ENCODE peak calls at places on chromosomes 6 and 20, in seven cellular contexts. S is iPS-NIHi11; L is CD4-positive, alpha-beta memory T cell; Q is activated B cell treated with CpG ODN at 0.5 μM for 24 hours; V is amniotic stem cell; I is effector CD4-positive, alpha-beta T cell; Z is right cardiac atrium. M is an unnamed sample.

GRCh38 chr6:145656128-145656527 is 79.2 kb downstream of the EPM2A start:
- DNase-seq in S (no peak), L (no peak), Q (no peak), V (no peak), I (no peak), Z (peak), M (no peak)

GRCh38 chr6:13194852-13195251 is 133.5 kb downstream of the TBC1D7 start:
- DNase-seq in S (peak), L (no peak), Q (peak), V (no peak), I (no peak), Z (peak), M (peak)

GRCh38 chr6:111038534-111039252 is 48.6 kb upstream of the SLC16A10 start:
- DNase-seq in S (no peak), L (no peak), Q (no peak), V (no peak), I (no peak), Z (no peak), M (no peak)

GRCh38 chr20:23139524-23139923 is 53.4 kb upstream of the CD93 start:
- DNase-seq in S (no peak), L (no peak), Q (no peak), V (no peak), I (no peak), Z (no peak), M (peak)

GRCh38 chr20:4069741-4070140 is 54.4 kb upstream of the RNF24 start:
- DNase-seq in S (no peak), L (no peak), Q (no peak), V (no peak), I (no peak), Z (no peak), M (no peak)

GRCh38 chr6:11938285-11938890 is 73.7 kb upstream of the HIVEP1 start:
- DNase-seq in S (peak), L (no peak), Q (no peak), V (no peak), I (no peak), Z (no peak), M (peak)

GRCh38 chr6:82906951-82907350 is 158.7 kb downstream of the UBE3D start:
- DNase-seq in S (no peak), L (no peak), Q (no peak), V (no peak), I (no peak), Z (no peak), M (no peak)

GRCh38 chr20:51412991-51413471 is 129.5 kb downstream of the NFATC2 start:
- DNase-seq in S (peak), L (no peak), Q (no peak), V (no peak), I (no peak), Z (peak), M (no peak)

GRCh38 chr6:27593200-27593818 is 120.4 kb upstream of the ZNF184 start:
- DNase-seq in S (no peak), L (peak), Q (no peak), V (no peak), I (no peak), Z (no peak), M (no peak)

GRCh38 chr20:36366623-36367369 is 60.7 kb downstream of the DLGAP4 start:
- DNase-seq in S (no peak), L (no peak), Q (no peak), V (no peak), I (no peak), Z (no peak), M (no peak)

GRCh38 chr6:141953072-141953471 is 179.7 kb upstream of the GJE1 start:
- DNase-seq in S (no peak), L (no peak), Q (no peak), V (no peak), I (no peak), Z (no peak), M (no peak)

GRCh38 chr6:16274519-16275229 is 36.3 kb downstream of the GMPR start:
- DNase-seq in S (no peak), L (no peak), Q (no peak), V (no peak), I (no peak), Z (no peak), M (no peak)

GRCh38 chr6:105780146-105780860 is 305.8 kb upstream of the PRDM1 start:
- DNase-seq in S (no peak), L (no peak), Q (no peak), V (no peak), I (no peak), Z (no peak), M (no peak)

GRCh38 chr20:5657873-5658200 is 92.4 kb upstream of the SHLD1 start:
- DNase-seq in S (no peak), L (no peak), Q (no peak), V (no peak), I (no peak), Z (no peak), M (no peak)

GRCh38 chr20:35901678-35902544 is 52.4 kb downstream of the SCAND1 start:
- DNase-seq in S (no peak), L (no peak), Q (no peak), V (peak), I (no peak), Z (no peak), M (no peak)

GRCh38 chr6:137166247-137167098 is 7.0 kb downstream of the IL22RA2 start:
- DNase-seq in S (no peak), L (no peak), Q (no peak), V (no peak), I (no peak), Z (no peak), M (no peak)

GRCh38 chr20:21615617-21616080 is 89.8 kb upstream of the PAX1 start:
- DNase-seq in S (peak), L (peak), Q (no peak), V (peak), I (peak), Z (peak), M (peak)

GRCh38 chr6:124962617-124963415 is 579 bp downstream of the RNF217 start:
- DNase-seq in S (peak), L (no peak), Q (no peak), V (no peak), I (no peak), Z (peak), M (peak)

GRCh38 chr6:5044866-5045265 is 40.3 kb upstream of the PPP1R3G start:
- DNase-seq in S (no peak), L (no peak), Q (no peak), V (no peak), I (no peak), Z (no peak), M (no peak)

GRCh38 chr6:11207199-11207968 is 25.1 kb downstream of the NEDD9 start:
- DNase-seq in S (no peak), L (no peak), Q (no peak), V (peak), I (no peak), Z (peak), M (peak)

GRCh38 chr6:28206527-28207243 is 18.4 kb upstream of the ZSCAN9 start:
- DNase-seq in S (peak), L (no peak), Q (no peak), V (no peak), I (no peak), Z (no peak), M (no peak)

GRCh38 chr6:166221040-166221439 is 53.4 kb upstream of the TBXT start:
- DNase-seq in S (no peak), L (no peak), Q (no peak), V (no peak), I (no peak), Z (no peak), M (no peak)

GRCh38 chr6:146884728-146885127 is 286.0 kb downstream of the ADGB start:
- DNase-seq in S (no peak), L (no peak), Q (no peak), V (no peak), I (no peak), Z (no peak), M (no peak)

GRCh38 chr20:15146948-15147347 is 809.5 kb upstream of the FLRT3 start:
- DNase-seq in S (peak), L (no peak), Q (no peak), V (no peak), I (no peak), Z (no peak), M (no peak)

GRCh38 chr20:4112490-4113420 is 97.4 kb upstream of the RNF24 start:
- DNase-seq in S (no peak), L (no peak), Q (no peak), V (no peak), I (no peak), Z (peak), M (peak)

GRCh38 chr20:58794510-58795180 is 56.1 kb downstream of the GNAS-AS1 start:
- DNase-seq in S (no peak), L (no peak), Q (no peak), V (no peak), I (no peak), Z (no peak), M (no peak)

M was measured in prostate gland.